ENCODE peak calls at places on chromosomes 16 and 17, in four cellular contexts. J is right cardiac atrium, P is NCI-H1694, M is occipital lobe. R is an unnamed sample.
A peak's percentile ranks its signal among the peaks of the same experiment; 100 is the strongest.

GRCh38 chr16:88844412-88845118 is 12.2 kb downstream of the GALNS start:
- DNase-seq in P (no peak), M (no peak), J (no peak), R (no peak)

GRCh38 chr17:50800196-50800700 is 32.9 kb upstream of the ANKRD40CL start:
- DNase-seq in P (no peak), M (no peak), J (no peak), R (no peak)

GRCh38 chr17:41171881-41172280 is 3.9 kb upstream of the KRTAP4-3 start:
- DNase-seq in J (no peak), M (no peak), P (no peak), R (no peak)

GRCh38 chr17:19424934-19425868 is 14.2 kb downstream of the RNF112 start:
- DNase-seq in M (no peak), J (no peak), P (no peak), R (no peak)

GRCh38 chr17:82943751-82944150 is 103.9 kb upstream of the ZNF750 start:
- DNase-seq in M (no peak), P (no peak), J (no peak), R (no peak)

GRCh38 chr17:75843577-75844529 is at the start of gene UNC13D:
- DNase-seq in J (no peak), P (no peak), M (no peak), R (no peak)

GRCh38 chr17:75411328-75412067 is 6.0 kb upstream of the GRB2 start:
- DNase-seq in P (no peak), M (no peak), J (no peak), R (no peak)

GRCh38 chr17:64085650-64086005 is 44.3 kb downstream of the ERN1 start:
- DNase-seq in J (no peak), P (no peak), M (no peak), R (no peak)

GRCh38 chr16:74477226-74477625 is 55.9 kb upstream of the CLEC18B start:
- DNase-seq in J (no peak), P (no peak), M (no peak), R (no peak)

GRCh38 chr17:6508026-6508425 is 48.3 kb downstream of the PITPNM3 start:
- DNase-seq in M (no peak), P (no peak), J (no peak), R (no peak)

GRCh38 chr17:68334393-68334792 is 43.1 kb downstream of the ARSG start:
- DNase-seq in M (no peak), J (no peak), P (no peak), R (no peak)

GRCh38 chr16:85029413-85029794 is 1.8 kb downstream of the KIAA0513 start:
- DNase-seq in P (no peak), J (no peak), M (no peak), R (no peak)

GRCh38 chr16:2860826-2861567 is 3.0 kb upstream of the PRSS22 start:
- DNase-seq in M (no peak), J (no peak), P (no peak), R (no peak)

GRCh38 chr16:4055748-4056147 is 60.5 kb downstream of the ADCY9 start:
- DNase-seq in M (no peak), J (no peak), P (no peak), R (no peak)

GRCh38 chr16:69344171-69344570 is 4.6 kb downstream of the NIP7 start:
- DNase-seq in J (no peak), M (no peak), P (no peak), R (no peak)

GRCh38 chr17:1769826-1770477 is 8.1 kb downstream of the SERPINF1 start:
- DNase-seq in P (peak; percentile 13), J (no peak), M (no peak), R (no peak)

GRCh38 chr16:17309510-17309909 is 161.2 kb downstream of the XYLT1 start:
- DNase-seq in M (no peak), J (no peak), P (no peak), R (no peak)

GRCh38 chr16:23836404-23837291 is 865 bp downstream of the PRKCB start:
- DNase-seq in P (no peak), J (peak; percentile 18), M (peak; percentile 44), R (no peak)

GRCh38 chr16:48126801-48127644 is 28.8 kb downstream of the ABCC12 start:
- DNase-seq in P (no peak), J (no peak), M (peak; percentile 20), R (peak; percentile 35)

GRCh38 chr17:71975331-71975801 is 145.5 kb upstream of the SOX9 start:
- DNase-seq in P (no peak), M (no peak), J (peak; percentile 86), R (peak; percentile 72)

R was measured in NCI-H446.